ENCODE peak calls at places on chromosomes 1 and 21, in six cellular contexts. One of them, this sample, is unnamed.

GRCh38 chr1:161827786-161828185 is 61.7 kb downstream of the ATF6 start:
- DNase-seq in heart left ventricle: no peak
- DNase-seq in GM12878: no peak
- DNase-seq in tibial nerve: no peak
- DNase-seq in Peyer's patch: no peak
- DNase-seq in neuronal stem cell: no peak
- DNase-seq in this sample: no peak

GRCh38 chr1:8384577-8384976 is 66.7 kb downstream of the SLC45A1 start:
- DNase-seq in heart left ventricle: no peak
- DNase-seq in GM12878: no peak
- DNase-seq in tibial nerve: no peak
- DNase-seq in Peyer's patch: no peak
- DNase-seq in neuronal stem cell: no peak
- DNase-seq in this sample: no peak

GRCh38 chr1:1627261-1627841 is 4.6 kb upstream of the MMP23B start:
- DNase-seq in heart left ventricle: no peak
- DNase-seq in GM12878: no peak
- DNase-seq in tibial nerve: no peak
- DNase-seq in Peyer's patch: peak; percentile 84
- DNase-seq in neuronal stem cell: no peak
- DNase-seq in this sample: peak; percentile 88

GRCh38 chr21:29372063-29372802 is 73.5 kb downstream of the BACH1 start:
- DNase-seq in heart left ventricle: peak; percentile 57
- DNase-seq in GM12878: peak; percentile 59
- DNase-seq in tibial nerve: peak; percentile 92
- DNase-seq in Peyer's patch: no peak
- DNase-seq in neuronal stem cell: peak; percentile 71
- DNase-seq in this sample: peak; percentile 42

GRCh38 chr1:14304381-14304865 is 294.1 kb upstream of the KAZN start:
- DNase-seq in heart left ventricle: no peak
- DNase-seq in GM12878: no peak
- DNase-seq in tibial nerve: peak; percentile 38
- DNase-seq in Peyer's patch: no peak
- DNase-seq in neuronal stem cell: no peak
- DNase-seq in this sample: no peak

GRCh38 chr1:4375812-4376211 is 278.6 kb upstream of the AJAP1 start:
- DNase-seq in heart left ventricle: no peak
- DNase-seq in GM12878: no peak
- DNase-seq in tibial nerve: no peak
- DNase-seq in Peyer's patch: no peak
- DNase-seq in neuronal stem cell: no peak
- DNase-seq in this sample: no peak

GRCh38 chr1:33970148-33970825 is 106.4 kb downstream of the HMGB4 start:
- DNase-seq in heart left ventricle: no peak
- DNase-seq in GM12878: no peak
- DNase-seq in tibial nerve: no peak
- DNase-seq in Peyer's patch: no peak
- DNase-seq in neuronal stem cell: peak; percentile 41
- DNase-seq in this sample: no peak

GRCh38 chr1:25590096-25590824 is 26.3 kb upstream of the MAN1C1 start:
- DNase-seq in heart left ventricle: no peak
- DNase-seq in GM12878: no peak
- DNase-seq in tibial nerve: peak; percentile 20
- DNase-seq in Peyer's patch: no peak
- DNase-seq in neuronal stem cell: no peak
- DNase-seq in this sample: no peak

GRCh38 chr1:54109131-54110105 is 43.4 kb downstream of the CDCP2 start:
- DNase-seq in heart left ventricle: no peak
- DNase-seq in GM12878: no peak
- DNase-seq in tibial nerve: no peak
- DNase-seq in Peyer's patch: no peak
- DNase-seq in neuronal stem cell: no peak
- DNase-seq in this sample: no peak

GRCh38 chr1:10730985-10731384 is 65.5 kb downstream of the CASZ1 start:
- DNase-seq in heart left ventricle: no peak
- DNase-seq in GM12878: no peak
- DNase-seq in tibial nerve: no peak
- DNase-seq in Peyer's patch: no peak
- DNase-seq in neuronal stem cell: no peak
- DNase-seq in this sample: no peak

GRCh38 chr1:7299329-7299799 is 471.7 kb upstream of the VAMP3 start:
- DNase-seq in heart left ventricle: peak; percentile 50
- DNase-seq in GM12878: no peak
- DNase-seq in tibial nerve: peak; percentile 37
- DNase-seq in Peyer's patch: peak; percentile 58
- DNase-seq in neuronal stem cell: no peak
- DNase-seq in this sample: peak; percentile 54
- H3K27ac ChIP-seq in heart left ventricle: no peak overlapping the region
- H3K27ac ChIP-seq in GM12878: no peak overlapping the region
- H3K27ac ChIP-seq in tibial nerve: peak overlapping the region; percentile 63
- H3K27ac ChIP-seq in Peyer's patch: peak overlapping the region; percentile 55
- H3K27ac ChIP-seq in neuronal stem cell: no peak overlapping the region
- H3K27ac ChIP-seq in this sample: peak overlapping the region; percentile 76

GRCh38 chr1:115555446-115555845 is 86.3 kb upstream of the VANGL1 start:
- DNase-seq in heart left ventricle: no peak
- DNase-seq in GM12878: no peak
- DNase-seq in tibial nerve: no peak
- DNase-seq in Peyer's patch: no peak
- DNase-seq in neuronal stem cell: no peak
- DNase-seq in this sample: no peak
- H3K27ac ChIP-seq in heart left ventricle: no peak overlapping the region
- H3K27ac ChIP-seq in GM12878: no peak overlapping the region
- H3K27ac ChIP-seq in tibial nerve: no peak overlapping the region
- H3K27ac ChIP-seq in Peyer's patch: no peak overlapping the region
- H3K27ac ChIP-seq in neuronal stem cell: no peak overlapping the region
- H3K27ac ChIP-seq in this sample: no peak overlapping the region

GRCh38 chr1:98260421-98260820 is 339.6 kb upstream of the DPYD start:
- DNase-seq in heart left ventricle: no peak
- DNase-seq in GM12878: no peak
- DNase-seq in tibial nerve: no peak
- DNase-seq in Peyer's patch: no peak
- DNase-seq in neuronal stem cell: no peak
- DNase-seq in this sample: no peak
- H3K27ac ChIP-seq in heart left ventricle: no peak overlapping the region
- H3K27ac ChIP-seq in GM12878: no peak overlapping the region
- H3K27ac ChIP-seq in tibial nerve: no peak overlapping the region
- H3K27ac ChIP-seq in Peyer's patch: no peak overlapping the region
- H3K27ac ChIP-seq in neuronal stem cell: no peak overlapping the region
- H3K27ac ChIP-seq in this sample: no peak overlapping the region

DNA sequence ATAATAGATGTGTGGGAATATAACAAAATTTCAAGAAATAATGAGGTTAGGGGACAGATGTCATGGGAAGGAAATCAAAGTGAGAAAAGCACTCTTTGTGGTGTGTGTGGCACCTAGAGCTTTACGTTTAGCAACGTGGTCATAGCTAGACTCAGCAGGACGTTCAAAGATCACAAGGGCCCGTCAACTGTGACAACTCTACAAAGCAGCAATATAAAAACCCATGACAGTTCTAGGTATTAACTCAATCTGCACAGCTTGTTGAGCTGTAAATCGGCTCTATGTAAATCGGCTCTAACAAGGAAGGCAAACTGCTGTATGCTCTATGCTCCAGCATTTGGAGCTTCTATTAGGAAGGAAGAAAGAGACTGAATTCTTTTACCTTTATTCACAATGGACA is 64.8 kb downstream of the TP53BP2 start:
- DNase-seq in heart left ventricle: no peak
- DNase-seq in GM12878: no peak
- DNase-seq in tibial nerve: no peak
- DNase-seq in Peyer's patch: no peak
- DNase-seq in neuronal stem cell: no peak
- DNase-seq in this sample: no peak
- H3K27ac ChIP-seq in heart left ventricle: no peak overlapping the region
- H3K27ac ChIP-seq in GM12878: no peak overlapping the region
- H3K27ac ChIP-seq in tibial nerve: no peak overlapping the region
- H3K27ac ChIP-seq in Peyer's patch: no peak overlapping the region
- H3K27ac ChIP-seq in neuronal stem cell: no peak overlapping the region
- H3K27ac ChIP-seq in this sample: no peak overlapping the region

GRCh38 chr1:31700468-31701136 is 3.2 kb downstream of the COL16A1 start:
- DNase-seq in heart left ventricle: no peak
- DNase-seq in GM12878: no peak
- DNase-seq in tibial nerve: no peak
- DNase-seq in Peyer's patch: no peak
- DNase-seq in neuronal stem cell: no peak
- DNase-seq in this sample: no peak

GRCh38 chr1:31704261-31705079 is 653 bp upstream of the COL16A1 start:
- DNase-seq in heart left ventricle: no peak
- DNase-seq in GM12878: no peak
- DNase-seq in tibial nerve: peak; percentile 36
- DNase-seq in Peyer's patch: no peak
- DNase-seq in neuronal stem cell: no peak
- DNase-seq in this sample: peak; percentile 44

GRCh38 chr1:31703431-31704260 is at the start of gene COL16A1:
- DNase-seq in heart left ventricle: peak; percentile 84
- DNase-seq in GM12878: no peak
- DNase-seq in tibial nerve: peak; percentile 66
- DNase-seq in Peyer's patch: peak; percentile 67
- DNase-seq in neuronal stem cell: no peak
- DNase-seq in this sample: peak; percentile 63

GRCh38 chr1:31701137-31701736 is 2.6 kb downstream of the COL16A1 start:
- DNase-seq in heart left ventricle: peak; percentile 89
- DNase-seq in GM12878: no peak
- DNase-seq in tibial nerve: peak; percentile 99
- DNase-seq in Peyer's patch: peak; percentile 65
- DNase-seq in neuronal stem cell: no peak
- DNase-seq in this sample: peak; percentile 80

DNA sequence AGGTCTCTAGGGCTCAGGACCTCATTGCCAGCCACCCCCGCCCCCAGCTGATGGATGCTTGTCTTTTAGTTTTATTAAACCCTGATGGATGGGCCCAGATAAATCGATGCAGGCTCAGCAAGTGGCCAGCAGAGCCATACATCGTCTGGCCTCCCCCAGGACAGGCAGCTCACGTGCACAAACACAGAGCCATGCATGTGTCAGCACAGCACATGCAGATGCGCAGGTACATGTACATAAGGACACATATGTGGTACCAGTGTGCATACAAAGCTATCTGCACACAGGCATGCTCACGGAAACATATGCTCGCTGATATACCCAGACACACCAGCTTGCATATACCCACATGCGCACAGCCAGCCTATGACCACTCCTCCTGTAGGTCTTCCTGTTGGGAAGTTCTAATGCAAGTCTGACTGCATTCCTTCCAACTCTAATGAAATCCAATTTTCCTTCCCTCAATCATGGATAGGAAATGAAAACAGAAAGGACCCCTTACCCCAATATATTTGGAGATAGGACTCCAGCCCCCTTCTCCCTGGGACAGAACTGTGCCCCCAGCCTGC is 897 bp downstream of the COL16A1 start:
- DNase-seq in heart left ventricle: no peak
- DNase-seq in GM12878: no peak
- DNase-seq in tibial nerve: no peak
- DNase-seq in Peyer's patch: no peak
- DNase-seq in neuronal stem cell: no peak
- DNase-seq in this sample: no peak
- H3K27ac ChIP-seq in heart left ventricle: peak overlapping the region; percentile 87
- H3K27ac ChIP-seq in GM12878: no peak overlapping the region
- H3K27ac ChIP-seq in tibial nerve: peak overlapping the region; percentile 86
- H3K27ac ChIP-seq in Peyer's patch: peak overlapping the region; percentile 85
- H3K27ac ChIP-seq in neuronal stem cell: no peak overlapping the region
- H3K27ac ChIP-seq in this sample: peak overlapping the region; percentile 93

GRCh38 chr1:171116676-171117075 is 26.0 kb downstream of the FMO3 start:
- DNase-seq in heart left ventricle: no peak
- DNase-seq in GM12878: no peak
- DNase-seq in tibial nerve: no peak
- DNase-seq in Peyer's patch: no peak
- DNase-seq in neuronal stem cell: no peak
- DNase-seq in this sample: no peak

GRCh38 chr1:171122903-171123302 is 32.2 kb downstream of the FMO3 start:
- DNase-seq in heart left ventricle: no peak
- DNase-seq in GM12878: no peak
- DNase-seq in tibial nerve: no peak
- DNase-seq in Peyer's patch: no peak
- DNase-seq in neuronal stem cell: no peak
- DNase-seq in this sample: no peak

GRCh38 chr1:171117085-171117484 is 26.4 kb downstream of the FMO3 start:
- DNase-seq in heart left ventricle: no peak
- DNase-seq in GM12878: no peak
- DNase-seq in tibial nerve: no peak
- DNase-seq in Peyer's patch: no peak
- DNase-seq in neuronal stem cell: no peak
- DNase-seq in this sample: no peak

GRCh38 chr1:171122299-171122698 is 31.6 kb downstream of the FMO3 start:
- DNase-seq in heart left ventricle: no peak
- DNase-seq in GM12878: no peak
- DNase-seq in tibial nerve: no peak
- DNase-seq in Peyer's patch: no peak
- DNase-seq in neuronal stem cell: no peak
- DNase-seq in this sample: no peak

GRCh38 chr1:171119648-171120047 is 28.9 kb downstream of the FMO3 start:
- DNase-seq in heart left ventricle: no peak
- DNase-seq in GM12878: no peak
- DNase-seq in tibial nerve: no peak
- DNase-seq in Peyer's patch: no peak
- DNase-seq in neuronal stem cell: no peak
- DNase-seq in this sample: no peak
- H3K27ac ChIP-seq in heart left ventricle: no peak overlapping the region
- H3K27ac ChIP-seq in GM12878: no peak overlapping the region
- H3K27ac ChIP-seq in tibial nerve: no peak overlapping the region
- H3K27ac ChIP-seq in Peyer's patch: no peak overlapping the region
- H3K27ac ChIP-seq in neuronal stem cell: no peak overlapping the region
- H3K27ac ChIP-seq in this sample: no peak overlapping the region

GRCh38 chr1:156019946-156020292 is 832 bp downstream of the SSR2 start:
- DNase-seq in heart left ventricle: no peak
- DNase-seq in GM12878: no peak
- DNase-seq in tibial nerve: no peak
- DNase-seq in Peyer's patch: no peak
- DNase-seq in neuronal stem cell: no peak
- DNase-seq in this sample: no peak
- H3K27ac ChIP-seq in heart left ventricle: peak overlapping the region; percentile 94
- H3K27ac ChIP-seq in GM12878: peak overlapping the region; percentile 78
- H3K27ac ChIP-seq in tibial nerve: peak overlapping the region; percentile 96
- H3K27ac ChIP-seq in Peyer's patch: peak overlapping the region; percentile 81
- H3K27ac ChIP-seq in neuronal stem cell: no peak overlapping the region
- H3K27ac ChIP-seq in this sample: peak overlapping the region; percentile 94

GRCh38 chr1:41500781-41501518 is 16.5 kb upstream of the EDN2 start:
- DNase-seq in heart left ventricle: no peak
- DNase-seq in GM12878: no peak
- DNase-seq in tibial nerve: no peak
- DNase-seq in Peyer's patch: no peak
- DNase-seq in neuronal stem cell: no peak
- DNase-seq in this sample: no peak
- H3K27ac ChIP-seq in heart left ventricle: peak overlapping the region; percentile 59
- H3K27ac ChIP-seq in GM12878: no peak overlapping the region
- H3K27ac ChIP-seq in tibial nerve: peak overlapping the region; percentile 45
- H3K27ac ChIP-seq in Peyer's patch: peak overlapping the region; percentile 84
- H3K27ac ChIP-seq in neuronal stem cell: no peak overlapping the region
- H3K27ac ChIP-seq in this sample: peak overlapping the region; percentile 79

This sample was measured in transverse colon.